ENCODE peak calls at places on chromosomes 16 and 17, in four cellular contexts. J, S, M and L are unnamed samples.

GRCh38 chr16:17364319-17365210 is 106.2 kb downstream of the XYLT1 start:
- DNase-seq in J (no peak), S (no peak), M (no peak), L (peak)

GRCh38 chr17:38538906-38539305 is 66.8 kb downstream of the SRCIN1 start:
- DNase-seq in J (no peak), S (no peak), M (no peak), L (no peak)

GRCh38 chr16:35339337-35339736 is 1879.9 kb downstream of the TP53TG3F start:
- DNase-seq in J (no peak), S (no peak), M (no peak), L (no peak)

GRCh38 chr16:49542391-49542891 is 168.8 kb downstream of the C16orf78 start:
- DNase-seq in J (no peak), S (no peak), M (no peak), L (no peak)

GRCh38 chr17:80884811-80885210 is 106.8 kb upstream of the CHMP6 start:
- DNase-seq in J (no peak), S (no peak), M (no peak), L (no peak)

GRCh38 chr16:4152267-4152666 is 36.0 kb upstream of the ADCY9 start:
- DNase-seq in J (no peak), S (no peak), M (no peak), L (no peak)

GRCh38 chr17:76997981-76998531 is 129.9 kb downstream of the MGAT5B start:
- DNase-seq in J (no peak), S (no peak), M (no peak), L (no peak)

GRCh38 chr17:1873418-1873817 is 43.6 kb downstream of the RPA1 start:
- DNase-seq in J (no peak), S (no peak), M (no peak), L (no peak)

GRCh38 chr16:88992351-88993005 is 15.5 kb upstream of the CBFA2T3 start:
- DNase-seq in J (no peak), S (peak), M (no peak), L (no peak)

GRCh38 chr16:52051773-52052172 is 495.2 kb downstream of the TOX3 start:
- DNase-seq in J (no peak), S (no peak), M (no peak), L (no peak)

GRCh38 chr17:80123791-80124190 is 22.4 kb downstream of the GAA start:
- DNase-seq in J (no peak), S (no peak), M (no peak), L (peak)

GRCh38 chr17:34351041-34351575 is 5.2 kb upstream of the CCL13 start:
- DNase-seq in J (no peak), S (no peak), M (no peak), L (no peak)

GRCh38 chr16:27355610-27356009 is 41.8 kb downstream of the IL4R start:
- DNase-seq in J (no peak), S (peak), M (peak), L (peak)

GRCh38 chr16:27378871-27379580 is 22.9 kb upstream of the IL21R start:
- DNase-seq in J (no peak), S (no peak), M (no peak), L (peak)

GRCh38 chr16:86492267-86492960 is 17.9 kb upstream of the FOXF1 start:
- DNase-seq in J (no peak), S (no peak), M (no peak), L (no peak)
- TF ChIP-seq MAZ in J (no peak), S (no peak), M (no peak), L (no peak)

GRCh38 chr17:41100081-41100480 is 1.9 kb downstream of the KRTAP4-16 start:
- DNase-seq in J (no peak), S (no peak), M (no peak), L (no peak)
- TF ChIP-seq MAZ in J (no peak), S (no peak), M (no peak), L (no peak)

GRCh38 chr17:57527437-57528083 is 217.5 kb downstream of the CCDC182 start:
- DNase-seq in J (no peak), S (no peak), M (no peak), L (no peak)

GRCh38 chr17:57530026-57530425 is 215.1 kb downstream of the CCDC182 start:
- DNase-seq in J (no peak), S (no peak), M (no peak), L (no peak)

GRCh38 chr17:57531078-57531477 is 214.0 kb downstream of the CCDC182 start:
- DNase-seq in J (no peak), S (no peak), M (no peak), L (no peak)

GRCh38 chr17:57530508-57530907 is 214.6 kb downstream of the CCDC182 start:
- DNase-seq in J (no peak), S (no peak), M (no peak), L (peak)

GRCh38 chr17:57528084-57528451 is 217.0 kb downstream of the CCDC182 start:
- DNase-seq in J (no peak), S (no peak), M (no peak), L (no peak)
- TF ChIP-seq MAZ in J (no peak), S (no peak), M (no peak), L (no peak)

GRCh38 chr17:29587591-29587990 is 1.9 kb downstream of the GIT1 start:
- DNase-seq in J (no peak), S (no peak), M (no peak), L (no peak)

GRCh38 chr17:29589524-29590260 is at the start of gene GIT1:
- DNase-seq in J (peak), S (peak), M (peak), L (peak)

GRCh38 chr17:29588017-29588557 is 1.4 kb downstream of the GIT1 start:
- DNase-seq in J (no peak), S (no peak), M (no peak), L (no peak)

GRCh38 chr17:29590261-29590978 is 972 bp upstream of the GIT1 start:
- DNase-seq in J (peak), S (no peak), M (no peak), L (peak)

GRCh38 chr17:29588561-29589411 is 662 bp downstream of the GIT1 start:
- DNase-seq in J (peak), S (peak), M (no peak), L (peak)
- TF ChIP-seq MAZ in J (no peak), S (no peak), M (no peak), L (no peak)